ENCODE peak calls at places on chromosomes 16 and 17, in eight cellular contexts. E is KBM-7; N is activated naive CD8-positive, alpha-beta T cell treated with anti-CD3 and anti-CD28 coated beads, Interleukin-2, amount 50 U/mL, for 16 hours; Q is SK-N-DZ; L is fibroblast of pulmonary artery; H is left ventricle myocardium superior; T is stomach; W is NCI-H460. S is an unnamed sample.

GRCh38 chr16:89729863-89730574 is 8.7 kb downstream of the ZNF276 start:
- DNase-seq in W (no peak), H (no peak), N (no peak), T (no peak), Q (no peak), E (no peak), L (no peak), S (no peak)

GRCh38 chr17:14228903-14229302 is 7.8 kb downstream of the CDRT15 start:
- DNase-seq in L (no peak), H (no peak), E (no peak), N (no peak), W (no peak), T (no peak), Q (no peak), S (no peak)

GRCh38 chr17:66717680-66718079 is 117.2 kb upstream of the CACNG5 start:
- DNase-seq in W (no peak), T (no peak), E (no peak), N (no peak), L (no peak), Q (peak), H (no peak), S (peak)

GRCh38 chr16:65598626-65599025 is 476.8 kb upstream of the CDH11 start:
- DNase-seq in E (no peak), W (no peak), Q (no peak), T (no peak), L (no peak), N (no peak), H (no peak), S (no peak)

GRCh38 chr16:20923876-20924275 is 23.3 kb downstream of the LYRM1 start:
- DNase-seq in N (no peak), L (no peak), T (no peak), Q (no peak), E (no peak), W (no peak), H (no peak), S (no peak)

GRCh38 chr16:84677849-84678248 is 22.0 kb upstream of the USP10 start:
- DNase-seq in H (no peak), W (no peak), T (no peak), N (no peak), Q (peak), L (no peak), E (no peak), S (no peak)

GRCh38 chr16:66639091-66639885 is 34.8 kb downstream of the CMTM3 start:
- DNase-seq in N (no peak), Q (no peak), T (no peak), E (no peak), W (no peak), H (no peak), L (peak), S (peak)

GRCh38 chr17:68564415-68565111 is 36.6 kb downstream of the FAM20A start:
- DNase-seq in N (no peak), Q (no peak), T (no peak), L (no peak), W (no peak), E (no peak), H (no peak), S (no peak)

GRCh38 chr16:1413684-1414531 is 596 bp downstream of the UNKL start:
- DNase-seq in E (peak), H (peak), W (peak), L (peak), T (peak), N (peak), Q (peak), S (peak)

S was measured in kidney tubule cell.